ENCODE peak calls at places on chromosome 3, in four cellular contexts. J is GM12878, O is HepG2, N is K562. Q is an unnamed sample.

GRCh38 chr3:40366203-40367162 is 20.5 kb upstream of the ENTPD3 start:
- DNase-seq in N (no peak), O (no peak), J (no peak), Q (no peak)

GRCh38 chr3:159787794-159788205 is 200.8 kb upstream of the IL12A start:
- DNase-seq in O (peak), J (no peak), N (no peak), Q (no peak)

GRCh38 chr3:159112724-159113123 is 310.9 kb downstream of the MFSD1 start:
- DNase-seq in J (no peak), N (no peak), O (no peak), Q (no peak)

GRCh38 chr3:121073011-121073410 is 165.0 kb downstream of the STXBP5L start:
- DNase-seq in J (no peak), O (no peak), N (no peak), Q (no peak)

GRCh38 chr3:186303985-186304384 is 58.0 kb downstream of the DGKG start:
- DNase-seq in N (no peak), J (no peak), O (no peak), Q (no peak)

GRCh38 chr3:196322-197153 is at the start of gene CHL1:
- DNase-seq in N (no peak), O (no peak), J (no peak), Q (peak)

GRCh38 chr3:197613187-197613586 is 57.4 kb upstream of the BDH1 start:
- DNase-seq in N (no peak), J (no peak), O (no peak), Q (no peak)

GRCh38 chr3:102536479-102536878 is 101.7 kb downstream of the ZPLD1 start:
- DNase-seq in J (no peak), N (no peak), O (peak), Q (peak)

GRCh38 chr3:113838631-113839209 is at the start of gene GRAMD1C:
- DNase-seq in J (peak), O (peak), N (peak), Q (peak)

GRCh38 chr3:29286841-29287240 is 6.0 kb downstream of the RBMS3 start:
- DNase-seq in J (no peak), N (no peak), O (no peak), Q (no peak)

GRCh38 chr3:12559520-12559919 is 2.6 kb downstream of the MKRN2 start:
- DNase-seq in J (no peak), N (no peak), O (no peak), Q (no peak)

GRCh38 chr3:32421991-32422859 is 30.6 kb downstream of the CMTM7 start:
- DNase-seq in O (no peak), N (peak), J (no peak), Q (peak)

GRCh38 chr3:32421185-32421584 is 29.5 kb downstream of the CMTM7 start:
- DNase-seq in N (no peak), J (no peak), O (no peak), Q (no peak)

GRCh38 chr3:32422943-32423342 is 31.3 kb downstream of the CMTM7 start:
- DNase-seq in J (no peak), N (no peak), O (no peak), Q (no peak)

GRCh38 chr3:32419766-32420137 is 28.1 kb downstream of the CMTM7 start:
- DNase-seq in O (no peak), N (no peak), J (no peak), Q (no peak)

DNA sequence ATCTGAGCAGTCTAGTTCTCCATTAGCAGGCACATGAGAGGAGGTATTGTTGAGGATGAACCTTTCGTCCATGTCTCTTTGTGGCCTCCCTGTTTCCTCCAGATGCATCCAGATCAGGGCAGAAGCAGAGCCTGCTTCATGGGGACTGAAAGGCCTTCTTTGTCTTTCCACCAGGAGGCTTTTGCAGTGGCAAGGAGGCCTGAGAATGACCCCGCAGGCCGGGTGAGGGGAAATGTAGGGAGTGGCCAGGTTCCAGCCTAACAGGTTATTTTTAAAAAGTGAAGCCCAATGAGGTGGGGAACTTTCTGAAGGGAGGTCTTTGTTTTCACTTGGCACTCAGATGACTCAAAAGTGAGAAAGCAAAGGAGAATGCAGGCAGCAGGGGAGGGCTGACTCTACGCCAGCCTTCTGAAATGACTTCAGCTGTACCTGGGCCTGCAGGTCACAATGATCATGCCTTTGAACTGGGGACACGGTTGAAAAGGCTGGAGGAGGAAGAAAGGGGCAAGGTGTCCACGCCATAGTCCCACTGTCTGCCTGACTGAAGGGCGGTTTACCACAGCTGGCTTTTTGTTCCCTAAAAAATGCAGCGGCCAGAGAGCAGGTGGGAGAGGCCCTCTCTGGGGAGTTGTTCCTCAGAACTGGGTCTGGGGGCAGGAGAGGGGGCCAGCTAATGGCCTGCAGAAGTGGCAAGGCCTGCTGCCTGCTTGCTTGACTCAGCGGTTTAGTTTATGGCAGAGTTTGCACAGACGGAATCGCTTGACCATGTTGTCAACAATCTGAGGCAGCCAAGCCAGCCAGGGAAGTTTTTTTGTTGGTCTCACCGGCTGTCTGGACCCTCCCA is 28.7 kb downstream of the CMTM7 start:
- DNase-seq in J (peak), O (peak), N (no peak), Q (no peak)
- H3K9ac ChIP-seq in J (no peak), O (peak), N (no peak), Q (peak)

GRCh38 chr3:5309602-5310001 is 122.1 kb downstream of the EDEM1 start:
- DNase-seq in J (no peak), O (no peak), N (no peak), Q (no peak)
- TF ChIP-seq REST in J (no peak), O (no peak), N (no peak), Q (no peak)

GRCh38 chr3:21705769-21706168 is 45.2 kb downstream of the ZNF385D start:
- DNase-seq in N (no peak), O (no peak), J (no peak), Q (no peak)
- TF ChIP-seq GABPA in N (no peak), O (no peak), J (no peak), Q (no peak)

GRCh38 chr3:10503217-10503796 is 2.1 kb downstream of the ATP2B2 start:
- DNase-seq in N (no peak), J (no peak), O (no peak), Q (no peak)
- H3K9ac ChIP-seq in N (no peak), J (no peak), O (no peak), Q (no peak)

DNA sequence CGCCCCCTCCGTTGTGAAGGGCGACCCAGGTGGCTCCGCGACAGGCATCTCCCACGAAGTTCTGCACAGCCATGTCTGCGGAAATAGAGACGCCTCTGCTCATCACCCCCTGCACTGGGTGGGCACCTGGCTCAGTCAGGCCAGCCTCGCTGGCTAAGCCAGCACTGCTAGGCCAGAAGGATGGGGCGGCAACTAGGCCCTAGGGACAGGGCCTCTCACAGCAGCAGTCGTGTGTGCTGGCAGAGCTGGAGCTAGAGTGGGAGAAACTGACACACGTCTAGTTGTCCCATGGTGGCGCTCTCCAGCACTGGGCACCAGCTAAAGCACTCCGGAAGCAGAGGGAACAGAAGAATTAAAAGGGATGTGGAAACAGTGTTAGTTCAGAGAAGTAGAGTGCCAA is 12.5 kb upstream of the ZXDC start:
- DNase-seq in N (no peak), O (no peak), J (no peak), Q (no peak)
- TF ChIP-seq REST in N (no peak), O (no peak), J (no peak), Q (no peak)

GRCh38 chr3:123949606-123950005 is 11.4 kb downstream of the CCDC14 start:
- DNase-seq in O (no peak), J (no peak), N (no peak), Q (no peak)

GRCh38 chr3:123951522-123952447 is 9.2 kb downstream of the CCDC14 start:
- DNase-seq in N (no peak), J (no peak), O (no peak), Q (no peak)

GRCh38 chr3:123948449-123948848 is 12.6 kb downstream of the CCDC14 start:
- DNase-seq in J (no peak), N (no peak), O (no peak), Q (no peak)

GRCh38 chr3:123952844-123953520 is 8.0 kb downstream of the CCDC14 start:
- DNase-seq in O (no peak), J (no peak), N (no peak), Q (no peak)

DNA sequence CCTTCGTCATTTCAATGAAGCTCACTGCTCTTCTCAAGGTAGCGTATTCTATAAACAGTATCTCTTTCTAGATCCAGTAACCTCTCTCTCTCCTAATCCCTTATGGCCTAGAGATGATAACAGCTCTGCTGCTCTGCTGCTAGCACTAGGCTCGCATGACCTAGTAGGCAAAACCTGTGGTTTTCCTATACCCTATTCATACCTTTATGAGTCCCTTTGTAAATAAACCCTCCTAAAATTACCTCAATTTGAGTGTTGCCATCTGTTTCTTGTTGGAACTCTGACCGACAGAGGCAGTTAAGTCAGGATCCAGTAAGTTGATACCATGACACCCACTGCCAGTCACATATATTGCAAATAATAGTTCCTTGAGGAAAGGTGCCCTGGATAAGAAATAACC is 7.3 kb downstream of the CCDC14 start:
- DNase-seq in N (no peak), J (no peak), O (no peak), Q (no peak)
- TF ChIP-seq GABPA in N (no peak), J (no peak), O (no peak), Q (no peak)

GRCh38 chr3:122233109-122233952 is 49.9 kb downstream of the CASR start:
- DNase-seq in J (peak), O (no peak), N (no peak), Q (no peak)
- H3K9ac ChIP-seq in J (peak), O (no peak), N (no peak), Q (no peak)

GRCh38 chr3:180073561-180073960 is 36.8 kb upstream of the PEX5L start:
- DNase-seq in O (no peak), N (no peak), J (no peak), Q (no peak)
- TF ChIP-seq REST in O (no peak), N (no peak), J (no peak), Q (no peak)

Q was measured in SK-N-SH.